ENCODE peak calls at places on chromosomes 6 and 20, in seven cellular contexts. O is NCI-H460; T is endothelial cell; Y is neural crest cell; U is stimulated activated naive CD4-positive, alpha-beta T cell treated with Interleukin-2 at 50 U/mL for 16 hours; N is CD4-positive, alpha-beta memory T cell; G is lung microvascular endothelial cell. X is an unnamed sample.

GRCh38 chr6:36428911-36429310 is 13.7 kb downstream of the PXT1 start:
- DNase-seq in Y (no peak), G (peak), O (no peak), U (no peak), T (no peak), N (no peak), X (no peak)

GRCh38 chr6:163438940-163439335 is 24.4 kb downstream of the QKI start:
- DNase-seq in Y (no peak), O (no peak), U (no peak), T (no peak), N (no peak), G (peak), X (no peak)

GRCh38 chr20:36506253-36506652 is 35.1 kb upstream of the MYL9 start:
- DNase-seq in G (peak), O (no peak), N (peak), Y (no peak), T (no peak), U (no peak), X (no peak)

GRCh38 chr6:53916804-53917463 is 122.1 kb downstream of the LRRC1 start:
- DNase-seq in U (no peak), T (no peak), N (no peak), Y (no peak), G (no peak), O (no peak), X (no peak)

GRCh38 chr20:24981750-24982149 is 10.8 kb downstream of the APMAP start:
- DNase-seq in U (no peak), O (no peak), T (no peak), N (no peak), G (no peak), Y (no peak), X (peak)

GRCh38 chr6:33578588-33579011 is 1.5 kb downstream of the BAK1 start:
- DNase-seq in N (peak), U (peak), O (no peak), Y (no peak), T (no peak), G (no peak), X (no peak)

GRCh38 chr6:21731411-21732031 is 138.0 kb downstream of the SOX4 start:
- DNase-seq in Y (no peak), U (no peak), G (no peak), O (no peak), N (no peak), T (no peak), X (no peak)

GRCh38 chr6:3825851-3826581 is 23.2 kb upstream of the FAM50B start:
- DNase-seq in Y (no peak), T (peak), G (peak), U (no peak), N (no peak), O (peak), X (no peak)

GRCh38 chr6:96836579-96837137 is 619 bp downstream of the GPR63 start:
- DNase-seq in U (peak), Y (peak), N (no peak), G (peak), T (peak), O (no peak), X (peak)

GRCh38 chr6:135403584-135403983 is 94.0 kb downstream of the AHI1 start:
- DNase-seq in Y (no peak), G (peak), N (no peak), U (no peak), O (no peak), T (no peak), X (no peak)

GRCh38 chr6:105346052-105346451 is 56.8 kb downstream of the PREP start:
- DNase-seq in G (no peak), N (no peak), T (no peak), U (no peak), Y (no peak), O (no peak), X (no peak)